ENCODE peak calls at places on chromosomes 4 and X, in ten cellular contexts. X, C, B, D, N, S, E, L, Z and O are unnamed samples.

GRCh38 chrX:110420771-110421498 is 62.3 kb downstream of the RTL9 start:
- DNase-seq in S (no peak), E (no peak), B (no peak), C (no peak), N (no peak), D (peak; percentile 12), X (peak; percentile 18), L (peak; percentile 21), Z (no peak), O (no peak)

GRCh38 chrX:16739574-16739973 is 20.2 kb downstream of the SYAP1 start:
- DNase-seq in N (no peak), X (no peak), E (no peak), D (peak; percentile 54), C (no peak), L (no peak), S (peak; percentile 20), B (no peak), Z (peak; percentile 46), O (no peak)

GRCh38 chr4:101599620-101600019 is 190.9 kb upstream of the BANK1 start:
- DNase-seq in X (no peak), B (no peak), S (peak; percentile 46), E (no peak), D (peak; percentile 70), Z (peak; percentile 51), L (peak; percentile 52), C (no peak), N (no peak), O (no peak)

GRCh38 chr4:176981551-176981950 is 188.8 kb upstream of the VEGFC start:
- DNase-seq in N (no peak), B (no peak), L (no peak), S (peak; percentile 67), Z (peak; percentile 89), E (no peak), D (peak; percentile 89), C (no peak), X (no peak), O (peak; percentile 43)

GRCh38 chrX:9907645-9908387 is 59.3 kb upstream of the CLDN34 start:
- DNase-seq in N (no peak), S (no peak), E (no peak), D (peak; percentile 74), L (peak; percentile 95), X (no peak), Z (peak; percentile 73), B (no peak), C (no peak), O (no peak)

GRCh38 chrX:18377802-18378201 is 23.3 kb upstream of the SCML2 start:
- DNase-seq in D (peak; percentile 36), L (no peak), B (no peak), E (no peak), N (no peak), Z (peak; percentile 35), X (peak; percentile 43), S (no peak), C (no peak), O (no peak)

GRCh38 chr4:165131247-165131832 is 18.7 kb upstream of the TMEM192 start:
- DNase-seq in L (peak; percentile 26), E (peak; percentile 78), B (peak; percentile 75), C (peak; percentile 57), N (peak; percentile 26), X (peak; percentile 77), S (peak; percentile 7), Z (peak; percentile 71), D (peak; percentile 79), O (peak; percentile 19)

GRCh38 chr4:7187691-7188090 is 4.6 kb upstream of the SORCS2 start:
- DNase-seq in Z (no peak), B (no peak), D (no peak), X (no peak), N (peak; percentile 3), L (no peak), E (peak; percentile 19), S (no peak), C (no peak), O (no peak)

GRCh38 chr4:11615601-11616000 is 186.9 kb upstream of the HS3ST1 start:
- DNase-seq in X (no peak), N (no peak), L (no peak), B (no peak), Z (peak; percentile 16), E (no peak), S (no peak), D (no peak), C (no peak), O (no peak)

GRCh38 chr4:48178931-48179330 is 44.9 kb upstream of the TXK start:
- DNase-seq in N (no peak), L (no peak), S (no peak), X (no peak), B (no peak), C (no peak), Z (no peak), D (no peak), E (no peak), O (no peak)

DNA sequence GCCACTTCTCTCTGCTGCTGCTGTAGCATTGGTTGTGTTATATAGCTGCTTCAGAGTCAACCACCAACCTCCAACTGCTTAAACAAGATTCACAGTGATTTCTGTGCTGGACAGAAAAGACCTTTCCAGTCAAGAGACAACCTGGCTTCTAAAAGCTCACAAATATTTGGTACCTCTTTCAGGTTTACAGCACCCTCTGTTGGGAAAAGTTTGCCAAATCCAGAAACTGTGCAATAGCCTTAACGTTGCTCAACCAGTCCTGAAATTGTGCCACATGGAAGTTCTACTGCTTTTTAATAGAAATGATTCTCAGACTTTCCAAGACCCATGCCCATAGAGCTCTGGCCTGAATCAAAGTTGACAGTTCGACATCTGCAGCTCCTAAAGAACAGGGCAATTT is 842.1 kb upstream of the HTR2C start:
- DNase-seq in Z (peak; percentile 68), X (peak; percentile 17), N (no peak), E (no peak), D (peak; percentile 0), B (no peak), S (no peak), L (peak; percentile 29), C (no peak), O (peak; percentile 22)
- TF ChIP-seq CTCF in Z (peak; percentile 35), X (no peak), N (no peak), E (no peak), D (no peak), B (no peak), S (no peak), L (no peak), C (no peak), O (peak; percentile 43)

DNA sequence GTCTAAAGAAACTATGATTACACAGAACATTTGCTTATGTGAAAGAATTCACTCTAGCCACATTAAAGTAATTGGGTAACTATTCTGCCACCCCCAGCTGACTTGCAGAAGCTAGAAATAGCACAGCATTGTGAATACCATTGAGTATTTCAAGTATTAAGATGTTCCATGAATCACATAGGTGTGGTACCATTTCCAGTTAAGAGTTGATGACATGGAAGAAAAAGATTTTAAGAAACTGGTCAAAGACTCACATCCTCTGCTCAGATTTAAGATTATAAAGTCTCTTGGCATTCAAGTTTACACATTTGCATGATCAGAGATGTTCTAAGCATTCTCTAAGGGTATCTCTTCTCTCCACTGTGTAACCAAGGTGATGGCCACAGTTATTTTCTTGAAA is 287.5 kb downstream of the CAMK2D start:
- DNase-seq in S (peak; percentile 81), E (no peak), B (no peak), Z (peak; percentile 58), D (peak; percentile 93), N (no peak), C (no peak), X (no peak), L (peak; percentile 97), O (no peak)
- TF ChIP-seq CTCF in S (no peak), E (no peak), B (no peak), Z (no peak), D (no peak), N (no peak), C (no peak), X (no peak), L (no peak), O (no peak)

GRCh38 chr4:144788469-144788868 is 142.5 kb downstream of the HHIP start:
- DNase-seq in Z (no peak), N (no peak), X (no peak), D (no peak), L (no peak), S (no peak), B (no peak), E (no peak), C (no peak), O (no peak)

GRCh38 chr4:144782345-144782744 is 136.4 kb downstream of the HHIP start:
- DNase-seq in X (no peak), N (no peak), C (no peak), Z (peak; percentile 6), S (no peak), L (peak; percentile 64), B (no peak), E (no peak), D (no peak), O (no peak)

DNA sequence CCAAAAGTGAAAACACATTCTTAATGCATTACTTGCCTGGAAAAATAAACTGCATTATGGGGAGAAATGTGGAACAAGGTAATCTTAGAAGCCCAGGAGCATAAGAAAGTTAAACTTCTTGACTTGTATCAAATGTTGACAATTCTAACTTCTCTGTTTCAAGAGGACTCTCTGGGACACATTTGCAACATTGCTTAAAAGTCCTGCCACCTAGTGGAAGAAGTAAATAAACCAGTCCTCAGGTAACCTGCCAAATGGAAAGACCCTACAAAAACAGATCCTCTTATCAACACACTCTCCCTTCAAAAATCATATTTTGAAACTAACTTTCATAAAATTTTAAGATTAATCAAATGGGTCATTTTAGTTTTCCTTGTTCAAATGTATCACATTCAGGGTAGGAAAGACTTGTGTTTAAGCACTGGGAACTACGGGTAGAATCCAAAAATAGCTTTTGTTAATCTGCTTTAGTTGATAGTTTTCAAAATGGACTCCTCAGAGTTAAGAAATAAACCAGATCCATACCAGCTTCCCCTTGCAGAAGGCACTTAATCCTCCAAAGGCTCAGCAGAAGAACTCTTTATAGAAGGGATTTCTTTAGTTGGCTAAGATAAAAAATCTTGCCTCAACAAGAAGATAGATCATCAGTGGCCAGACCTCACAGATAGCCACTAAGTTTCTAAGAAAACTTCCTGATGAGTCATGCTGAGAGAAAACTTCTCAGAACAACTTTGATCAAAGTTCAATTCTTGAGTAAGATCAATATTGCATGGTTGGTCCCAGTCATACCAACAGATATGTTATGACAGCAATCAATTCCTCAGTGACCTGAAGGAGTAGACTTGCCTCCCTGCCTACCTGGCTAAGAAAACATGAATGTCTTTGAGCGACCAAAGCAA is 141.7 kb downstream of the HHIP start:
- DNase-seq in S (peak; percentile 11), X (peak; percentile 59), D (peak; percentile 72), C (no peak), Z (peak; percentile 63), N (no peak), E (no peak), L (peak; percentile 47), B (no peak), O (peak; percentile 2)
- TF ChIP-seq CTCF in S (peak; percentile 56), X (peak; percentile 55), D (peak; percentile 64), C (no peak), Z (peak; percentile 62), N (peak; percentile 41), E (peak; percentile 11), L (peak; percentile 40), B (peak; percentile 16), O (peak; percentile 49)

DNA sequence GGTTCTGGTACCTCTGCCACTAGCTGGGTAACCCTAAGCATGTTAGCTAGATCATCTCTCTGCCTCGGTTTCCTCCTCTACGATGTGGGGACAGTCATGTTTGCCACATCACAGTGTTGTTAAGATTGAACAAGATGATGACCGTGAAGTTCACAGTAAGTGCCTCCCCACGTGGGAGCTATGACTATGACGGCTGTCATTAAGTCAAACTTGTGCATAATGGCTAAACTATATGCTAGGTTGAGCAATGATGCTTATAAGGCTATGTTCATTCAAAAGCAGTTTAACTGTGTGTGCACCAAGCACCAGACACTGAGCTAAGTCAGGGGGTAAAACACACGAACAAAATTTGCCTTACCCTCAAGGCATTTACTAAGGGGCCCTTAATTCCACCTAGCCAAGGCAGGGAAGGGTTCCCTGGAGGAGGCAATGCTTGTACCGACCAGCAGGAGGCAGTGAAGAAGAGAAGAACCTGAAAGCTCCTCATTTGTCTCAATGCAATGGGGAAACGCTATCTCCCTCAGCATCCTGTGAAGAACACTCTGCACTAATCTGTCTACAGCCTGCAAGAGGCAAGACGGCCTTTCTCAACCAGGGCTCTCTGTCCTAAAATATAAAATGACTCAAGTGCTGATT is 52.9 kb downstream of the MAP7D2 start:
- DNase-seq in E (no peak), C (no peak), Z (peak; percentile 2), X (peak; percentile 11), S (no peak), L (no peak), B (no peak), N (no peak), D (no peak), O (no peak)
- TF ChIP-seq CTCF in E (no peak), C (no peak), Z (peak; percentile 28), X (peak; percentile 22), S (peak; percentile 27), L (no peak), B (no peak), N (no peak), D (peak; percentile 49), O (peak; percentile 15)